ENCODE peak calls at places on chromosome 22, in seven cellular contexts. One of them, this sample, is unnamed.

GRCh38 chr22:50376064-50376747 is 33.1 kb downstream of the PPP6R2 start:
- DNase-seq in Ammon's horn: no peak
- DNase-seq in dorsolateral prefrontal cortex: no peak
- DNase-seq in NAMALWA: no peak
- DNase-seq in ACHN: no peak
- DNase-seq in mesendoderm: no peak
- DNase-seq in amniotic stem cell: no peak
- DNase-seq in this sample: no peak

GRCh38 chr22:47597041-47597440 is 834.6 kb downstream of the TBC1D22A start:
- DNase-seq in ACHN: no peak
- DNase-seq in amniotic stem cell: no peak
- DNase-seq in Ammon's horn: no peak
- DNase-seq in dorsolateral prefrontal cortex: no peak
- DNase-seq in NAMALWA: no peak
- DNase-seq in mesendoderm: no peak
- DNase-seq in this sample: no peak

GRCh38 chr22:19615001-19615461 is 90.8 kb upstream of the CLDN5 start:
- DNase-seq in NAMALWA: no peak
- DNase-seq in Ammon's horn: no peak
- DNase-seq in amniotic stem cell: no peak
- DNase-seq in dorsolateral prefrontal cortex: no peak
- DNase-seq in mesendoderm: no peak
- DNase-seq in ACHN: no peak
- DNase-seq in this sample: no peak

GRCh38 chr22:36579441-36579840 is 50.5 kb upstream of the EIF3D start:
- DNase-seq in NAMALWA: no peak
- DNase-seq in mesendoderm: no peak
- DNase-seq in amniotic stem cell: no peak
- DNase-seq in ACHN: no peak
- DNase-seq in Ammon's horn: no peak
- DNase-seq in dorsolateral prefrontal cortex: peak
- DNase-seq in this sample: no peak

GRCh38 chr22:22857607-22858558 is 29.7 kb upstream of the IGLL5 start:
- DNase-seq in mesendoderm: no peak
- DNase-seq in dorsolateral prefrontal cortex: no peak
- DNase-seq in Ammon's horn: no peak
- DNase-seq in amniotic stem cell: no peak
- DNase-seq in NAMALWA: no peak
- DNase-seq in ACHN: no peak
- DNase-seq in this sample: no peak

GRCh38 chr22:37416806-37417205 is 10.5 kb downstream of the ELFN2 start:
- DNase-seq in dorsolateral prefrontal cortex: peak
- DNase-seq in NAMALWA: no peak
- DNase-seq in Ammon's horn: peak
- DNase-seq in ACHN: no peak
- DNase-seq in amniotic stem cell: no peak
- DNase-seq in mesendoderm: no peak
- DNase-seq in this sample: no peak

GRCh38 chr22:20422965-20423635 is 14.5 kb downstream of the SCARF2 start:
- DNase-seq in amniotic stem cell: no peak
- DNase-seq in ACHN: no peak
- DNase-seq in NAMALWA: no peak
- DNase-seq in mesendoderm: no peak
- DNase-seq in Ammon's horn: peak
- DNase-seq in dorsolateral prefrontal cortex: peak
- DNase-seq in this sample: peak

GRCh38 chr22:23036684-23037428 is 33.5 kb upstream of the GNAZ start:
- DNase-seq in NAMALWA: peak
- DNase-seq in dorsolateral prefrontal cortex: no peak
- DNase-seq in Ammon's horn: no peak
- DNase-seq in mesendoderm: no peak
- DNase-seq in ACHN: no peak
- DNase-seq in amniotic stem cell: no peak
- DNase-seq in this sample: no peak

GRCh38 chr22:25282346-25282670 is 62.9 kb downstream of the CRYBB2 start:
- DNase-seq in amniotic stem cell: no peak
- DNase-seq in ACHN: no peak
- DNase-seq in mesendoderm: peak
- DNase-seq in Ammon's horn: no peak
- DNase-seq in dorsolateral prefrontal cortex: no peak
- DNase-seq in NAMALWA: no peak
- DNase-seq in this sample: no peak

GRCh38 chr22:23233084-23233501 is 52.8 kb downstream of the BCR start:
- DNase-seq in mesendoderm: peak
- DNase-seq in Ammon's horn: no peak
- DNase-seq in amniotic stem cell: no peak
- DNase-seq in NAMALWA: no peak
- DNase-seq in ACHN: no peak
- DNase-seq in dorsolateral prefrontal cortex: no peak
- DNase-seq in this sample: no peak

GRCh38 chr22:28670691-28671261 is 8.9 kb downstream of the TTC28 start:
- DNase-seq in NAMALWA: no peak
- DNase-seq in dorsolateral prefrontal cortex: no peak
- DNase-seq in amniotic stem cell: no peak
- DNase-seq in mesendoderm: no peak
- DNase-seq in Ammon's horn: no peak
- DNase-seq in ACHN: no peak
- DNase-seq in this sample: no peak

GRCh38 chr22:36232715-36233401 is 6.5 kb downstream of the APOL2 start:
- DNase-seq in mesendoderm: no peak
- DNase-seq in Ammon's horn: no peak
- DNase-seq in ACHN: no peak
- DNase-seq in amniotic stem cell: no peak
- DNase-seq in NAMALWA: no peak
- DNase-seq in dorsolateral prefrontal cortex: no peak
- DNase-seq in this sample: no peak

GRCh38 chr22:31394326-31394725 is 5.1 kb upstream of the DRG1 start:
- DNase-seq in Ammon's horn: no peak
- DNase-seq in dorsolateral prefrontal cortex: no peak
- DNase-seq in NAMALWA: peak
- DNase-seq in amniotic stem cell: no peak
- DNase-seq in mesendoderm: no peak
- DNase-seq in ACHN: no peak
- DNase-seq in this sample: no peak

GRCh38 chr22:42893366-42894150 is 36.5 kb upstream of the ARFGAP3 start:
- DNase-seq in Ammon's horn: no peak
- DNase-seq in mesendoderm: no peak
- DNase-seq in ACHN: no peak
- DNase-seq in NAMALWA: no peak
- DNase-seq in dorsolateral prefrontal cortex: no peak
- DNase-seq in amniotic stem cell: no peak
- DNase-seq in this sample: no peak

GRCh38 chr22:32854351-32854804 is 52.9 kb downstream of the TIMP3 start:
- DNase-seq in NAMALWA: no peak
- DNase-seq in mesendoderm: no peak
- DNase-seq in dorsolateral prefrontal cortex: no peak
- DNase-seq in Ammon's horn: no peak
- DNase-seq in ACHN: no peak
- DNase-seq in amniotic stem cell: no peak
- DNase-seq in this sample: no peak

GRCh38 chr22:35552186-35552842 is 11.7 kb downstream of the RASD2 start:
- DNase-seq in amniotic stem cell: no peak
- DNase-seq in NAMALWA: peak
- DNase-seq in Ammon's horn: no peak
- DNase-seq in dorsolateral prefrontal cortex: no peak
- DNase-seq in ACHN: no peak
- DNase-seq in mesendoderm: peak
- DNase-seq in this sample: peak

GRCh38 chr22:36383110-36383581 is 4.6 kb downstream of the MYH9 start:
- DNase-seq in Ammon's horn: no peak
- DNase-seq in amniotic stem cell: no peak
- DNase-seq in dorsolateral prefrontal cortex: no peak
- DNase-seq in mesendoderm: no peak
- DNase-seq in NAMALWA: peak
- DNase-seq in ACHN: peak
- DNase-seq in this sample: no peak

GRCh38 chr22:49768511-49768910 is 59.2 kb downstream of the BRD1 start:
- DNase-seq in mesendoderm: no peak
- DNase-seq in amniotic stem cell: no peak
- DNase-seq in dorsolateral prefrontal cortex: no peak
- DNase-seq in Ammon's horn: no peak
- DNase-seq in ACHN: no peak
- DNase-seq in NAMALWA: no peak
- DNase-seq in this sample: no peak

GRCh38 chr22:46092011-46092410 is 58.3 kb upstream of the PPARA start:
- DNase-seq in ACHN: no peak
- DNase-seq in dorsolateral prefrontal cortex: no peak
- DNase-seq in NAMALWA: no peak
- DNase-seq in amniotic stem cell: no peak
- DNase-seq in mesendoderm: no peak
- DNase-seq in Ammon's horn: no peak
- DNase-seq in this sample: no peak

GRCh38 chr22:41000040-41000565 is 48.9 kb downstream of the RBX1 start:
- DNase-seq in dorsolateral prefrontal cortex: no peak
- DNase-seq in NAMALWA: no peak
- DNase-seq in Ammon's horn: no peak
- DNase-seq in amniotic stem cell: no peak
- DNase-seq in mesendoderm: no peak
- DNase-seq in ACHN: no peak
- DNase-seq in this sample: no peak

GRCh38 chr22:35419756-35420155 is 19.8 kb downstream of the MCM5 start:
- DNase-seq in dorsolateral prefrontal cortex: no peak
- DNase-seq in NAMALWA: no peak
- DNase-seq in amniotic stem cell: no peak
- DNase-seq in mesendoderm: no peak
- DNase-seq in ACHN: no peak
- DNase-seq in Ammon's horn: no peak
- DNase-seq in this sample: no peak

GRCh38 chr22:18113680-18114394 is 3.2 kb downstream of the TUBA8 start:
- DNase-seq in mesendoderm: no peak
- DNase-seq in Ammon's horn: no peak
- DNase-seq in NAMALWA: no peak
- DNase-seq in amniotic stem cell: no peak
- DNase-seq in dorsolateral prefrontal cortex: no peak
- DNase-seq in ACHN: no peak
- DNase-seq in this sample: no peak

GRCh38 chr22:37457093-37457893 is 28.9 kb downstream of the MFNG start:
- DNase-seq in amniotic stem cell: no peak
- DNase-seq in ACHN: peak
- DNase-seq in mesendoderm: peak
- DNase-seq in NAMALWA: peak
- DNase-seq in dorsolateral prefrontal cortex: peak
- DNase-seq in Ammon's horn: peak
- DNase-seq in this sample: peak

GRCh38 chr22:46710842-46711241 is 27.2 kb downstream of the CERK start:
- DNase-seq in amniotic stem cell: no peak
- DNase-seq in Ammon's horn: no peak
- DNase-seq in dorsolateral prefrontal cortex: no peak
- DNase-seq in ACHN: no peak
- DNase-seq in mesendoderm: peak
- DNase-seq in NAMALWA: no peak
- DNase-seq in this sample: no peak

This sample was measured in colonic mucosa.